ENCODE peak calls at places on chromosomes 3 and 15, in four cellular contexts. One of them, this sample, is unnamed.

GRCh38 chr3:4633078-4634004 is 140.2 kb downstream of the ITPR1 start:
- DNase-seq in omental fat pad: no peak
- DNase-seq in amniotic epithelial cell: peak
- DNase-seq in mucosa of descending colon: peak
- DNase-seq in this sample: peak

GRCh38 chr3:124768812-124769211 is 38.6 kb downstream of the UMPS start:
- DNase-seq in omental fat pad: no peak
- DNase-seq in mucosa of descending colon: peak
- DNase-seq in amniotic epithelial cell: no peak
- DNase-seq in this sample: peak

GRCh38 chr15:31391687-31392671 is 65.3 kb downstream of the KLF13 start:
- DNase-seq in mucosa of descending colon: peak
- DNase-seq in omental fat pad: peak
- DNase-seq in amniotic epithelial cell: peak
- DNase-seq in this sample: peak

GRCh38 chr15:99454107-99454809 is 111.5 kb upstream of the MEF2A start:
- DNase-seq in mucosa of descending colon: no peak
- DNase-seq in amniotic epithelial cell: no peak
- DNase-seq in omental fat pad: no peak
- DNase-seq in this sample: no peak

GRCh38 chr3:168024537-168024941 is 71.2 kb downstream of the GOLIM4 start:
- DNase-seq in omental fat pad: no peak
- DNase-seq in mucosa of descending colon: no peak
- DNase-seq in amniotic epithelial cell: peak
- DNase-seq in this sample: peak

GRCh38 chr3:27166888-27167287 is 202.3 kb downstream of the NEK10 start:
- DNase-seq in mucosa of descending colon: no peak
- DNase-seq in omental fat pad: no peak
- DNase-seq in amniotic epithelial cell: peak
- DNase-seq in this sample: peak

GRCh38 chr15:87228460-87228859 is 1028.1 kb downstream of the NTRK3 start:
- DNase-seq in omental fat pad: no peak
- DNase-seq in mucosa of descending colon: no peak
- DNase-seq in amniotic epithelial cell: no peak
- DNase-seq in this sample: no peak

GRCh38 chr15:38217181-38217580 is 35.5 kb upstream of the SPRED1 start:
- DNase-seq in omental fat pad: no peak
- DNase-seq in mucosa of descending colon: no peak
- DNase-seq in amniotic epithelial cell: peak
- DNase-seq in this sample: peak

GRCh38 chr3:59885907-59886400 is 836.1 kb upstream of the CFAP20DC start:
- DNase-seq in mucosa of descending colon: no peak
- DNase-seq in amniotic epithelial cell: no peak
- DNase-seq in omental fat pad: no peak
- DNase-seq in this sample: peak

GRCh38 chr15:62821384-62822131 is 221.0 kb upstream of the TPM1 start:
- DNase-seq in omental fat pad: no peak
- DNase-seq in amniotic epithelial cell: no peak
- DNase-seq in mucosa of descending colon: peak
- DNase-seq in this sample: peak

GRCh38 chr15:79682285-79682684 is 214.5 kb downstream of the MTHFS start:
- DNase-seq in omental fat pad: no peak
- DNase-seq in amniotic epithelial cell: peak
- DNase-seq in mucosa of descending colon: peak
- DNase-seq in this sample: peak

GRCh38 chr15:67196672-67197363 is 57.6 kb downstream of the AAGAB start:
- DNase-seq in omental fat pad: no peak
- DNase-seq in amniotic epithelial cell: peak
- DNase-seq in mucosa of descending colon: no peak
- DNase-seq in this sample: peak

GRCh38 chr3:18087963-18088362 is 337.2 kb downstream of the SATB1 start:
- DNase-seq in omental fat pad: no peak
- DNase-seq in mucosa of descending colon: no peak
- DNase-seq in amniotic epithelial cell: no peak
- DNase-seq in this sample: no peak

GRCh38 chr3:173398111-173398479 is 551 bp downstream of the NLGN1 start:
- DNase-seq in omental fat pad: no peak
- DNase-seq in amniotic epithelial cell: peak
- DNase-seq in mucosa of descending colon: no peak
- DNase-seq in this sample: no peak

GRCh38 chr3:46899151-46900006 is 21.9 kb downstream of the PTH1R start:
- DNase-seq in mucosa of descending colon: no peak
- DNase-seq in amniotic epithelial cell: no peak
- DNase-seq in omental fat pad: no peak
- DNase-seq in this sample: no peak

GRCh38 chr15:63915888-63916731 is 82.4 kb upstream of the HERC1 start:
- DNase-seq in amniotic epithelial cell: peak
- DNase-seq in mucosa of descending colon: no peak
- DNase-seq in omental fat pad: no peak
- DNase-seq in this sample: no peak

GRCh38 chr3:32508731-32509130 is 6.1 kb upstream of the CMTM6 start:
- DNase-seq in omental fat pad: no peak
- DNase-seq in amniotic epithelial cell: no peak
- DNase-seq in mucosa of descending colon: peak
- DNase-seq in this sample: no peak

GRCh38 chr15:31517711-31518110 is 191.1 kb downstream of the KLF13 start:
- DNase-seq in amniotic epithelial cell: no peak
- DNase-seq in omental fat pad: no peak
- DNase-seq in mucosa of descending colon: no peak
- DNase-seq in this sample: no peak

GRCh38 chr3:117537949-117538348 is 828.4 kb downstream of the TUSC7 start:
- DNase-seq in amniotic epithelial cell: no peak
- DNase-seq in mucosa of descending colon: no peak
- DNase-seq in omental fat pad: no peak
- DNase-seq in this sample: peak

GRCh38 chr3:51670053-51670666 is 892 bp upstream of the TEX264 start:
- DNase-seq in amniotic epithelial cell: no peak
- DNase-seq in omental fat pad: no peak
- DNase-seq in mucosa of descending colon: peak
- DNase-seq in this sample: no peak

GRCh38 chr3:189685854-189686253 is 54.7 kb downstream of the TP63 start:
- DNase-seq in amniotic epithelial cell: peak
- DNase-seq in omental fat pad: no peak
- DNase-seq in mucosa of descending colon: no peak
- DNase-seq in this sample: peak

GRCh38 chr3:158727499-158728377 is 4.5 kb downstream of the RARRES1 start:
- DNase-seq in amniotic epithelial cell: peak
- DNase-seq in mucosa of descending colon: peak
- DNase-seq in omental fat pad: no peak
- DNase-seq in this sample: peak

GRCh38 chr3:192831111-192831644 is 86.5 kb downstream of the MB21D2 start:
- DNase-seq in omental fat pad: no peak
- DNase-seq in mucosa of descending colon: no peak
- DNase-seq in amniotic epithelial cell: peak
- DNase-seq in this sample: peak

GRCh38 chr15:31049682-31050606 is 51.6 kb downstream of the TRPM1 start:
- DNase-seq in omental fat pad: no peak
- DNase-seq in amniotic epithelial cell: no peak
- DNase-seq in mucosa of descending colon: no peak
- DNase-seq in this sample: peak